ENCODE peak calls at places on chromosomes 12 and 14, in five cellular contexts. V, D, S, P and Z are unnamed samples.

GRCh38 chr12:55974308-55974724 is 438 bp downstream of the RAB5B start:
- DNase-seq in V (peak), D (peak), S (no peak), P (no peak), Z (peak)

GRCh38 chr12:25648460-25648859 is 95.4 kb upstream of the LMNTD1 start:
- DNase-seq in V (peak), D (no peak), S (no peak), P (no peak), Z (no peak)

GRCh38 chr12:92143280-92143679 is 2.4 kb downstream of the BTG1 start:
- DNase-seq in V (no peak), D (no peak), S (no peak), P (no peak), Z (no peak)

GRCh38 chr14:90336985-90337384 is 5.2 kb upstream of the NRDE2 start:
- DNase-seq in V (no peak), D (no peak), S (no peak), P (no peak), Z (no peak)

GRCh38 chr12:64099430-64099829 is 122.7 kb downstream of the KICS2 start:
- DNase-seq in V (no peak), D (no peak), S (no peak), P (no peak), Z (no peak)

GRCh38 chr12:116263844-116264243 is 13.6 kb downstream of the MED13L start:
- DNase-seq in V (no peak), D (no peak), S (no peak), P (no peak), Z (no peak)

GRCh38 chr14:23105348-23105824 is 597 bp upstream of the CIROP start:
- DNase-seq in V (no peak), D (no peak), S (no peak), P (no peak), Z (no peak)

GRCh38 chr12:39595923-39596322 is 23.7 kb downstream of the ABCD2 start:
- DNase-seq in V (no peak), D (no peak), S (no peak), P (no peak), Z (no peak)

GRCh38 chr12:116924558-116925453 is 14.1 kb downstream of the FBXW8 start:
- DNase-seq in V (no peak), D (peak), S (no peak), P (no peak), Z (no peak)

GRCh38 chr12:6177593-6178358 is 22.4 kb upstream of the CD9 start:
- DNase-seq in V (no peak), D (no peak), S (no peak), P (no peak), Z (no peak)

GRCh38 chr12:92107621-92108131 is 38.0 kb downstream of the BTG1 start:
- DNase-seq in V (no peak), D (no peak), S (no peak), P (no peak), Z (no peak)

GRCh38 chr14:35961697-35962274 is 135.6 kb downstream of the BRMS1L start:
- DNase-seq in V (no peak), D (no peak), S (no peak), P (no peak), Z (no peak)

GRCh38 chr12:112852127-112852526 is 54.6 kb upstream of the OAS1 start:
- DNase-seq in V (no peak), D (no peak), S (no peak), P (no peak), Z (no peak)

GRCh38 chr12:18747960-18748359 is 10.0 kb downstream of the CAPZA3 start:
- DNase-seq in V (no peak), D (no peak), S (no peak), P (no peak), Z (no peak)

GRCh38 chr12:1794440-1795090 is 25.8 kb upstream of the LRTM2 start:
- DNase-seq in V (no peak), D (no peak), S (no peak), P (no peak), Z (no peak)

GRCh38 chr12:66107451-66107915 is 23.1 kb downstream of the LLPH start:
- DNase-seq in V (peak), D (peak), S (no peak), P (no peak), Z (peak)

GRCh38 chr14:36105401-36105800 is 71.1 kb downstream of the PTCSC3 start:
- DNase-seq in V (peak), D (no peak), S (no peak), P (no peak), Z (no peak)

GRCh38 chr12:104935892-104936291 is 22.2 kb downstream of the SLC41A2 start:
- DNase-seq in V (no peak), D (no peak), S (no peak), P (no peak), Z (no peak)

GRCh38 chr12:14937689-14938088 is 648 bp downstream of the ERP27 start:
- DNase-seq in V (no peak), D (no peak), S (no peak), P (no peak), Z (peak)

GRCh38 chr12:62919827-62920226 is 15.1 kb downstream of the PPM1H start:
- DNase-seq in V (peak), D (no peak), S (no peak), P (no peak), Z (no peak)

GRCh38 chr14:76856769-76857168 is 30.6 kb downstream of the LRRC74A start:
- DNase-seq in V (no peak), D (no peak), S (no peak), P (no peak), Z (no peak)

GRCh38 chr12:124930576-124930975 is 16.1 kb upstream of the UBC start:
- DNase-seq in V (no peak), D (no peak), S (no peak), P (no peak), Z (no peak)